ENCODE peak calls at places on chromosomes 7 and 10, in four cellular contexts. Q is NCI-H345; D is activated CD8-positive, alpha-beta memory T cell treated with anti-CD3 and anti-CD28 coated beads for 48 hours; V is effector CD4-positive, alpha-beta T cell. Y is an unnamed sample.

GRCh38 chr10:103820101-103821062 is 35.0 kb downstream of the SH3PXD2A start:
- DNase-seq in Q (peak; percentile 53), D (no peak), V (no peak), Y (no peak)

GRCh38 chr7:1691096-1691495 is 21.0 kb downstream of the ELFN1 start:
- DNase-seq in Q (no peak), D (no peak), V (no peak), Y (peak; percentile 1)

GRCh38 chr10:106078796-106079576 is 1085.5 kb downstream of the SORCS1 start:
- DNase-seq in Q (no peak), D (no peak), V (no peak), Y (no peak)

GRCh38 chr7:30285531-30286284 is 1.3 kb downstream of the ZNRF2 start:
- DNase-seq in Q (peak; percentile 19), D (peak; percentile 38), V (peak; percentile 19), Y (no peak)

GRCh38 chr7:128172151-128172550 is 68.9 kb upstream of the LEP start:
- DNase-seq in Q (peak; percentile 82), D (no peak), V (no peak), Y (no peak)

GRCh38 chr10:78316451-78316931 is 282.8 kb downstream of the RPS24 start:
- DNase-seq in Q (no peak), D (no peak), V (no peak), Y (no peak)

GRCh38 chr7:919924-920341 is 34.5 kb downstream of the ADAP1 start:
- DNase-seq in Q (peak; percentile 8), D (no peak), V (peak; percentile 1), Y (no peak)

GRCh38 chr10:32981760-32982159 is 23.7 kb upstream of the ITGB1 start:
- DNase-seq in Q (no peak), D (no peak), V (no peak), Y (no peak)

GRCh38 chr10:84138478-84139125 is 707 bp upstream of the GHITM start:
- DNase-seq in Q (no peak), D (peak; percentile 22), V (peak; percentile 27), Y (no peak)

GRCh38 chr7:100490483-100491191 is 6.9 kb downstream of the NYAP1 start:
- DNase-seq in Q (no peak), D (no peak), V (no peak), Y (no peak)

GRCh38 chr7:39621784-39622411 is 1.5 kb upstream of the RALA start:
- DNase-seq in Q (no peak), D (no peak), V (no peak), Y (no peak)

GRCh38 chr10:127527891-127528290 is 21.2 kb upstream of the NPS start:
- DNase-seq in Q (no peak), D (no peak), V (no peak), Y (no peak)

GRCh38 chr7:34991938-34992840 is 45.1 kb downstream of the DPY19L1 start:
- DNase-seq in Q (no peak), D (no peak), V (peak; percentile 6), Y (no peak)

GRCh38 chr7:104931181-104931781 is 82.7 kb upstream of the KMT2E start:
- DNase-seq in Q (peak; percentile 44), D (no peak), V (no peak), Y (no peak)

GRCh38 chr7:44325181-44325671 is at the start of gene CAMK2B:
- DNase-seq in Q (peak; percentile 26), D (no peak), V (no peak), Y (no peak)

GRCh38 chr10:71260622-71261325 is 48.4 kb downstream of the UNC5B start:
- DNase-seq in Q (no peak), D (no peak), V (no peak), Y (no peak)

GRCh38 chr10:22229756-22230330 is 12.0 kb upstream of the EBLN1 start:
- DNase-seq in Q (peak; percentile 3), D (no peak), V (no peak), Y (no peak)

GRCh38 chr10:451021-451471 is 238.4 kb downstream of the DIP2C start:
- DNase-seq in Q (no peak), D (peak; percentile 24), V (peak; percentile 57), Y (no peak)

GRCh38 chr10:119608316-119609155 is 11.8 kb upstream of the TIAL1 start:
- DNase-seq in Q (peak; percentile 36), D (no peak), V (peak; percentile 12), Y (no peak)

GRCh38 chr10:46312953-46313352 is 26.2 kb downstream of the ANTXRL start:
- DNase-seq in Q (no peak), D (no peak), V (no peak), Y (no peak)

GRCh38 chr10:128178319-128178937 is 52.2 kb upstream of the MKI67 start:
- DNase-seq in Q (no peak), D (peak; percentile 16), V (peak; percentile 11), Y (no peak)

GRCh38 chr10:118694848-118695247 is 59.9 kb downstream of the CACUL1 start:
- DNase-seq in Q (no peak), D (no peak), V (no peak), Y (no peak)